ENCODE peak calls at places on chromosomes 11 and 22, in nine cellular contexts. P, C, O, R, D, X, T, U and Y are unnamed samples.
A peak's percentile ranks its signal among the peaks of the same experiment; 100 is the strongest.

GRCh38 chr22:28006271-28006670 is 87.2 kb upstream of the PITPNB start:
- DNase-seq in P (no peak), C (no peak), O (no peak), R (no peak), D (no peak), X (no peak), T (no peak), U (no peak), Y (no peak)

GRCh38 chr11:30321321-30321720 is 1.6 kb upstream of the ARL14EP start:
- DNase-seq in P (no peak), C (no peak), O (no peak), R (no peak), D (no peak), X (no peak), T (no peak), U (no peak), Y (no peak)

GRCh38 chr11:116376547-116376946 is 396.2 kb downstream of the BUD13 start:
- DNase-seq in P (no peak), C (no peak), O (no peak), R (no peak), D (no peak), X (no peak), T (no peak), U (no peak), Y (no peak)

GRCh38 chr11:92707173-92707619 is 262.3 kb upstream of the MTNR1B start:
- DNase-seq in P (peak; percentile 84), C (no peak), O (no peak), R (no peak), D (no peak), X (no peak), T (no peak), U (no peak), Y (no peak)

GRCh38 chr22:38067028-38067415 is 9.8 kb downstream of the PICK1 start:
- DNase-seq in P (no peak), C (no peak), O (no peak), R (no peak), D (no peak), X (no peak), T (no peak), U (no peak), Y (no peak)

GRCh38 chr11:22244986-22245592 is 52.2 kb downstream of the ANO5 start:
- DNase-seq in P (no peak), C (peak; percentile 41), O (peak; percentile 50), R (peak; percentile 44), D (peak; percentile 44), X (peak; percentile 24), T (no peak), U (peak; percentile 1), Y (peak; percentile 7)

GRCh38 chr11:34425863-34426262 is 12.9 kb upstream of the CAT start:
- DNase-seq in P (no peak), C (no peak), O (peak; percentile 61), R (no peak), D (no peak), X (no peak), T (no peak), U (peak; percentile 21), Y (peak; percentile 56)

GRCh38 chr11:326592-326841 is 5.9 kb upstream of the IFITM3 start:
- DNase-seq in P (no peak), C (no peak), O (no peak), R (no peak), D (no peak), X (no peak), T (no peak), U (no peak), Y (no peak)